ENCODE peak calls at places on chromosomes 13 and 19, in five cellular contexts. One of them, this sample, is unnamed.

GRCh38 chr13:40231311-40231710 is 435.1 kb downstream of the FOXO1 start:
- DNase-seq in body of pancreas: no peak
- DNase-seq in breast epithelium: no peak
- DNase-seq in testis: no peak
- DNase-seq in uterus: peak; percentile 65
- DNase-seq in this sample: no peak

GRCh38 chr19:57934820-57935665 is at the start of gene ZNF418:
- DNase-seq in body of pancreas: peak; percentile 63
- DNase-seq in testis: peak; percentile 91
- DNase-seq in breast epithelium: peak; percentile 57
- DNase-seq in uterus: peak; percentile 54
- DNase-seq in this sample: peak; percentile 85

GRCh38 chr19:12665281-12665573 is 1.3 kb downstream of the MAN2B1 start:
- DNase-seq in body of pancreas: no peak
- DNase-seq in breast epithelium: no peak
- DNase-seq in uterus: no peak
- DNase-seq in testis: no peak
- DNase-seq in this sample: no peak

GRCh38 chr13:64410654-64411053 is 2819.5 kb downstream of the PCDH9 start:
- DNase-seq in breast epithelium: no peak
- DNase-seq in body of pancreas: no peak
- DNase-seq in testis: no peak
- DNase-seq in uterus: no peak
- DNase-seq in this sample: no peak

GRCh38 chr19:58416631-58417030 is 8.2 kb downstream of the ZNF584 start:
- DNase-seq in testis: no peak
- DNase-seq in uterus: no peak
- DNase-seq in body of pancreas: no peak
- DNase-seq in breast epithelium: no peak
- DNase-seq in this sample: no peak

GRCh38 chr13:108020027-108020426 is 195.3 kb downstream of the LIG4 start:
- DNase-seq in testis: no peak
- DNase-seq in breast epithelium: no peak
- DNase-seq in body of pancreas: no peak
- DNase-seq in uterus: no peak
- DNase-seq in this sample: no peak

GRCh38 chr19:33634361-33635091 is 12.8 kb downstream of the CHST8 start:
- DNase-seq in uterus: no peak
- DNase-seq in testis: no peak
- DNase-seq in body of pancreas: no peak
- DNase-seq in breast epithelium: no peak
- DNase-seq in this sample: no peak

GRCh38 chr13:79226250-79226649 is 179.8 kb downstream of the RBM26 start:
- DNase-seq in breast epithelium: no peak
- DNase-seq in body of pancreas: no peak
- DNase-seq in uterus: no peak
- DNase-seq in testis: no peak
- DNase-seq in this sample: no peak

GRCh38 chr13:96089749-96090239 is at the start of gene HS6ST3:
- DNase-seq in body of pancreas: peak; percentile 80
- DNase-seq in breast epithelium: no peak
- DNase-seq in uterus: peak; percentile 20
- DNase-seq in testis: peak; percentile 50
- DNase-seq in this sample: peak; percentile 46

GRCh38 chr13:113544071-113544891 is 40.3 kb upstream of the TFDP1 start:
- DNase-seq in testis: no peak
- DNase-seq in uterus: no peak
- DNase-seq in body of pancreas: peak; percentile 9
- DNase-seq in breast epithelium: no peak
- DNase-seq in this sample: no peak

GRCh38 chr13:73698859-73699258 is 435.3 kb downstream of the KLF12 start:
- DNase-seq in testis: no peak
- DNase-seq in body of pancreas: no peak
- DNase-seq in breast epithelium: no peak
- DNase-seq in uterus: no peak
- DNase-seq in this sample: no peak

GRCh38 chr13:85632526-85633215 is 166.5 kb downstream of the SLITRK6 start:
- DNase-seq in body of pancreas: no peak
- DNase-seq in breast epithelium: no peak
- DNase-seq in uterus: no peak
- DNase-seq in testis: no peak
- DNase-seq in this sample: no peak

GRCh38 chr13:112991611-112992010 is 22.6 kb downstream of the MCF2L start:
- DNase-seq in uterus: no peak
- DNase-seq in breast epithelium: no peak
- DNase-seq in body of pancreas: no peak
- DNase-seq in testis: no peak
- DNase-seq in this sample: no peak

GRCh38 chr19:29515706-29516357 is 10.0 kb upstream of the VSTM2B start:
- DNase-seq in body of pancreas: no peak
- DNase-seq in testis: no peak
- DNase-seq in uterus: no peak
- DNase-seq in breast epithelium: no peak
- DNase-seq in this sample: no peak

GRCh38 chr19:35224681-35225604 is 3.6 kb downstream of the FAM187B start:
- DNase-seq in body of pancreas: no peak
- DNase-seq in breast epithelium: no peak
- DNase-seq in testis: no peak
- DNase-seq in uterus: no peak
- DNase-seq in this sample: no peak

GRCh38 chr13:110044521-110045200 is 258.3 kb upstream of the IRS2 start:
- DNase-seq in breast epithelium: no peak
- DNase-seq in testis: no peak
- DNase-seq in body of pancreas: no peak
- DNase-seq in uterus: no peak
- DNase-seq in this sample: no peak

GRCh38 chr13:21973437-21974125 is 302.7 kb downstream of the FGF9 start:
- DNase-seq in testis: no peak
- DNase-seq in body of pancreas: no peak
- DNase-seq in breast epithelium: no peak
- DNase-seq in uterus: no peak
- DNase-seq in this sample: no peak

GRCh38 chr13:112899618-112900600 is 69.1 kb upstream of the MCF2L start:
- DNase-seq in testis: no peak
- DNase-seq in breast epithelium: no peak
- DNase-seq in uterus: no peak
- DNase-seq in body of pancreas: no peak
- DNase-seq in this sample: no peak

GRCh38 chr19:55086730-55087541 is 11.3 kb downstream of the EPS8L1 start:
- DNase-seq in body of pancreas: peak; percentile 70
- DNase-seq in testis: peak; percentile 93
- DNase-seq in uterus: peak; percentile 96
- DNase-seq in breast epithelium: peak; percentile 83
- DNase-seq in this sample: peak; percentile 96

GRCh38 chr19:51352783-51353360 is 10.9 kb upstream of the VSIG10L start:
- DNase-seq in uterus: no peak
- DNase-seq in breast epithelium: no peak
- DNase-seq in testis: no peak
- DNase-seq in body of pancreas: no peak
- DNase-seq in this sample: no peak

GRCh38 chr19:55703790-55704215 is 28.8 kb downstream of the EPN1 start:
- DNase-seq in uterus: no peak
- DNase-seq in breast epithelium: no peak
- DNase-seq in body of pancreas: peak; percentile 77
- DNase-seq in testis: peak; percentile 84
- DNase-seq in this sample: no peak

GRCh38 chr13:39506559-39507390 is 96.2 kb downstream of the LHFPL6 start:
- DNase-seq in testis: no peak
- DNase-seq in body of pancreas: no peak
- DNase-seq in uterus: no peak
- DNase-seq in breast epithelium: no peak
- DNase-seq in this sample: no peak

GRCh38 chr19:35027009-35027408 is 3.3 kb upstream of the SCN1B start:
- DNase-seq in uterus: no peak
- DNase-seq in body of pancreas: no peak
- DNase-seq in breast epithelium: no peak
- DNase-seq in testis: no peak
- DNase-seq in this sample: no peak

GRCh38 chr13:110616103-110617101 is 1.1 kb downstream of the NAXD start:
- DNase-seq in uterus: no peak
- DNase-seq in breast epithelium: peak; percentile 57
- DNase-seq in body of pancreas: peak; percentile 41
- DNase-seq in testis: peak; percentile 67
- DNase-seq in this sample: peak; percentile 74

GRCh38 chr13:111614009-111614408 is 293.6 kb downstream of the TEX29 start:
- DNase-seq in uterus: no peak
- DNase-seq in body of pancreas: no peak
- DNase-seq in testis: no peak
- DNase-seq in breast epithelium: no peak
- DNase-seq in this sample: no peak

GRCh38 chr13:101846701-101847100 is 394.2 kb downstream of the ITGBL1 start:
- DNase-seq in breast epithelium: no peak
- DNase-seq in body of pancreas: no peak
- DNase-seq in uterus: no peak
- DNase-seq in testis: no peak
- DNase-seq in this sample: no peak

GRCh38 chr13:97364031-97364430 is 69.9 kb upstream of the RAP2A start:
- DNase-seq in body of pancreas: no peak
- DNase-seq in testis: no peak
- DNase-seq in uterus: no peak
- DNase-seq in breast epithelium: no peak
- DNase-seq in this sample: no peak

GRCh38 chr19:38367041-38367440 is 7.3 kb upstream of the PSMD8 start:
- DNase-seq in breast epithelium: no peak
- DNase-seq in body of pancreas: no peak
- DNase-seq in uterus: no peak
- DNase-seq in testis: no peak
- DNase-seq in this sample: no peak

GRCh38 chr19:45406165-45406956 is at the start of gene POLR1G:
- DNase-seq in uterus: peak; percentile 75
- DNase-seq in testis: peak; percentile 88
- DNase-seq in body of pancreas: peak; percentile 81
- DNase-seq in breast epithelium: peak; percentile 76
- DNase-seq in this sample: peak; percentile 80

GRCh38 chr19:45406957-45407375 is 522 bp downstream of the POLR1G start:
- DNase-seq in breast epithelium: no peak
- DNase-seq in body of pancreas: no peak
- DNase-seq in testis: no peak
- DNase-seq in uterus: no peak
- DNase-seq in this sample: no peak

GRCh38 chr19:45408121-45408520 is 1.7 kb downstream of the POLR1G start:
- DNase-seq in uterus: no peak
- DNase-seq in body of pancreas: no peak
- DNase-seq in breast epithelium: no peak
- DNase-seq in testis: no peak
- DNase-seq in this sample: no peak

GRCh38 chr19:45405435-45406164 is 731 bp upstream of the PPP1R13L start:
- DNase-seq in uterus: peak; percentile 91
- DNase-seq in body of pancreas: peak; percentile 89
- DNase-seq in testis: peak; percentile 94
- DNase-seq in breast epithelium: peak; percentile 95
- DNase-seq in this sample: peak; percentile 92

GRCh38 chr19:45408830-45409593 is 2.6 kb downstream of the POLR1G start:
- DNase-seq in testis: peak; percentile 49
- DNase-seq in uterus: no peak
- DNase-seq in body of pancreas: no peak
- DNase-seq in breast epithelium: no peak
- DNase-seq in this sample: no peak
- TF ChIP-seq POLR2A in testis: no peak
- TF ChIP-seq POLR2A in uterus: no peak
- TF ChIP-seq POLR2A in body of pancreas: no peak
- TF ChIP-seq POLR2A in breast epithelium: no peak
- TF ChIP-seq POLR2A in this sample: no peak

GRCh38 chr13:76886292-76887061 is at the start of gene KCTD12:
- DNase-seq in body of pancreas: peak; percentile 69
- DNase-seq in breast epithelium: peak; percentile 74
- DNase-seq in testis: peak; percentile 96
- DNase-seq in uterus: peak; percentile 89
- DNase-seq in this sample: peak; percentile 83

GRCh38 chr13:76884167-76884566 is 2.0 kb downstream of the KCTD12 start:
- DNase-seq in uterus: peak; percentile 50
- DNase-seq in testis: peak; percentile 77
- DNase-seq in breast epithelium: peak; percentile 29
- DNase-seq in body of pancreas: no peak
- DNase-seq in this sample: peak; percentile 27

GRCh38 chr13:76884571-76885202 is 1.5 kb downstream of the KCTD12 start:
- DNase-seq in testis: peak; percentile 53
- DNase-seq in body of pancreas: no peak
- DNase-seq in uterus: peak; percentile 36
- DNase-seq in breast epithelium: no peak
- DNase-seq in this sample: peak; percentile 24

GRCh38 chr13:76886005-76886291 is 257 bp downstream of the KCTD12 start:
- DNase-seq in uterus: peak; percentile 35
- DNase-seq in body of pancreas: no peak
- DNase-seq in testis: peak; percentile 41
- DNase-seq in breast epithelium: no peak
- DNase-seq in this sample: no peak

GRCh38 chr13:76885203-76886004 is 801 bp downstream of the KCTD12 start:
- DNase-seq in body of pancreas: peak; percentile 60
- DNase-seq in breast epithelium: peak; percentile 68
- DNase-seq in uterus: peak; percentile 77
- DNase-seq in testis: peak; percentile 83
- DNase-seq in this sample: peak; percentile 71
- TF ChIP-seq POLR2A in body of pancreas: no peak
- TF ChIP-seq POLR2A in breast epithelium: no peak
- TF ChIP-seq POLR2A in uterus: no peak
- TF ChIP-seq POLR2A in testis: no peak
- TF ChIP-seq POLR2A in this sample: peak; percentile 23

GRCh38 chr19:31354919-31355318 is 5.7 kb upstream of the TSHZ3 start:
- DNase-seq in uterus: no peak
- DNase-seq in body of pancreas: no peak
- DNase-seq in testis: no peak
- DNase-seq in breast epithelium: no peak
- DNase-seq in this sample: no peak
- TF ChIP-seq POLR2A in uterus: no peak
- TF ChIP-seq POLR2A in body of pancreas: no peak
- TF ChIP-seq POLR2A in testis: no peak
- TF ChIP-seq POLR2A in breast epithelium: no peak
- TF ChIP-seq POLR2A in this sample: no peak

DNA sequence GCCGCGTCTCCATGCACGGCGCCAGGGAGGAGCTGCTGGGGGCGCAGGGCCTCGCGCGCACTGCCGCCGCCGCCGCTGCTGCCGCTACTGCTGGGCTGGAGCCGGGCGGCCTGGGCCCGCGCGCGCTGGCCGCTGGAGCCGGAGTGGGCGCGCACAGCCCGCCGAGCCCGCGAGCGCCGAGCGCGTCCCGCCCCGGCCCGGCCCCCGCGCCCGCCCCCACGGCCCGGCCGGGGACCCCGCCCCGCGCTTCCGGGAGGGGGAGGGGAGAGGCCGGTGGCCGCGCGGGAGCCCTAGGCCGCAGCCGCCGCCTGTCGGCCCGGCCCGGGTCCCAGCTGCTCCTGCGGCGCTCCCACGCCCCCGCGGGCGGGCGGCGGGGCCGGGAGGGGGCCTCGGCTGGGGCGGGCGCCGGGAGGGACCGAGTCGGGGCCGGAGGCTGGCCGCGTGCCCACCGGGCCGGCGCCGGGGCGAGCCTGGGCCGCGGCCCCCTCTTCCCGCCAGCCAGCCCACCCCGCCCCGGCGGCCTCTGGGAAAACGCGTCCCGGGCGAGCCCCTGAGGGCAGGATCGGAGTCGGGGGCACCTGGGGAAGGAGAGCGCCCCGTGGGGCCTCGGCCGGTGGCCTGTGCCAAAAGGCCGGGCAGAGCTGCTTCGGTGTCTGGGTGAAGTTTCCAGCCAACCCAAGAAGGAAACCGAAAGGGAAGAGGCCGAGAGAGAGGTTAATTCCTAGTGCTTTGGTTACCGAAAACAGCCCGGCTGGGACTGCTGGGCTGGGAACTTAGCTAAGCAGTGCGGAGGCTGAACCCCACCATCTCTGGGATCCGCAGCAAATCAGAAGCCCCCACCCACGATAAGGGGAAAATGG is at the start of gene STK24:
- DNase-seq in body of pancreas: peak; percentile 72
- DNase-seq in uterus: peak; percentile 68
- DNase-seq in breast epithelium: peak; percentile 45
- DNase-seq in testis: peak; percentile 58
- DNase-seq in this sample: peak; percentile 68
- TF ChIP-seq POLR2A in body of pancreas: peak; percentile 58
- TF ChIP-seq POLR2A in uterus: peak; percentile 30
- TF ChIP-seq POLR2A in breast epithelium: no peak
- TF ChIP-seq POLR2A in testis: no peak
- TF ChIP-seq POLR2A in this sample: peak; percentile 70